ENCODE peak calls at places on chromosomes 13 and 19, in ten cellular contexts. X is GF-D8; L is germinal center; W is activated CD4-positive, alpha-beta T cell treated with anti-CD3 and anti-CD28 coated beads, Interleukin-2, amount 50 U/mL, for 48 hours; T is small intestine; F is NCI-H1105; M is stimulated activated CD4-positive, alpha-beta T cell treated with anti-CD3 and anti-CD28 coated beads, Interleukin-12 subunit alpha, Interleukin-12 subunit beta, amount 100 ng/mL, for 4 hours; V is Right ventricle myocardium superior; I is ACHN; Q is HCT116. B is an unnamed sample.

GRCh38 chr13:53301449-53301848 is 272.8 kb downstream of the OLFM4 start:
- DNase-seq in I (no peak), M (no peak), Q (no peak), V (no peak), F (no peak), L (no peak), X (no peak), W (no peak), T (no peak), B (no peak)

GRCh38 chr13:43737524-43737923 is 49.2 kb downstream of the ENOX1 start:
- DNase-seq in W (no peak), L (no peak), F (no peak), M (no peak), T (no peak), Q (no peak), I (no peak), X (no peak), V (no peak), B (no peak)

GRCh38 chr13:31629085-31629785 is 110.1 kb upstream of the RXFP2 start:
- DNase-seq in X (peak), Q (no peak), W (no peak), I (no peak), T (no peak), L (no peak), F (no peak), V (peak), M (no peak), B (no peak)

GRCh38 chr19:17703823-17704463 is 15.3 kb upstream of the MAP1S start:
- DNase-seq in Q (peak), W (peak), F (no peak), M (peak), V (peak), I (peak), L (peak), T (peak), X (no peak), B (no peak)

GRCh38 chr13:28564030-28564429 is 69.1 kb upstream of the FLT1 start:
- DNase-seq in Q (no peak), F (no peak), M (no peak), L (no peak), X (no peak), I (no peak), T (peak), V (no peak), W (no peak), B (no peak)

GRCh38 chr13:43107780-43108179 is 84.4 kb downstream of the DNAJC15 start:
- DNase-seq in Q (no peak), I (no peak), L (no peak), X (no peak), M (no peak), T (peak), F (no peak), W (no peak), V (no peak), B (no peak)

GRCh38 chr19:15104003-15104402 is 3.2 kb upstream of the SYDE1 start:
- DNase-seq in M (no peak), L (no peak), X (no peak), F (no peak), V (no peak), T (no peak), I (no peak), Q (no peak), W (no peak), B (no peak)

GRCh38 chr13:113926301-113926761 is 47.5 kb downstream of the C13orf46 start:
- DNase-seq in Q (no peak), M (no peak), X (no peak), W (no peak), T (no peak), L (no peak), I (no peak), V (no peak), F (no peak), B (no peak)

GRCh38 chr13:51704399-51705306 is 99.3 kb downstream of the DHRS12 start:
- DNase-seq in M (no peak), V (no peak), F (no peak), L (no peak), I (no peak), X (no peak), Q (no peak), W (no peak), T (no peak), B (no peak)

GRCh38 chr19:10112037-10112751 is 701 bp downstream of the P2RY11 start:
- DNase-seq in X (peak), I (no peak), L (no peak), T (no peak), M (peak), F (no peak), W (peak), Q (no peak), V (no peak), B (no peak)

GRCh38 chr19:39814595-39814994 is 19.4 kb downstream of the DYRK1B start:
- DNase-seq in T (no peak), Q (no peak), X (no peak), F (no peak), I (no peak), W (no peak), V (no peak), M (no peak), L (no peak), B (no peak)

GRCh38 chr13:72229067-72229466 is 362.1 kb upstream of the DACH1 start:
- DNase-seq in X (no peak), I (no peak), L (no peak), F (no peak), W (no peak), M (no peak), Q (no peak), T (no peak), V (no peak), B (no peak)

GRCh38 chr19:6198896-6199239 is 63.4 kb downstream of the ACSBG2 start:
- DNase-seq in I (no peak), V (peak), Q (no peak), F (no peak), L (no peak), W (no peak), X (no peak), M (no peak), T (no peak), B (no peak)

GRCh38 chr13:65872448-65872847 is 1357.7 kb downstream of the PCDH9 start:
- DNase-seq in M (no peak), W (no peak), L (no peak), T (no peak), F (no peak), V (no peak), X (no peak), I (no peak), Q (no peak), B (no peak)

GRCh38 chr13:46035066-46035465 is 17.5 kb downstream of the ZC3H13 start:
- DNase-seq in M (no peak), V (no peak), I (no peak), L (no peak), T (no peak), F (no peak), X (no peak), W (no peak), Q (no peak), B (no peak)

GRCh38 chr13:103168901-103169508 is 102.8 kb upstream of the SLC10A2 start:
- DNase-seq in W (no peak), X (no peak), I (no peak), T (no peak), M (no peak), F (no peak), Q (no peak), V (no peak), L (no peak), B (no peak)

GRCh38 chr13:106568225-106569003 is 477 bp upstream of the ARGLU1 start:
- DNase-seq in F (no peak), M (no peak), Q (peak), T (no peak), V (no peak), I (no peak), L (no peak), W (no peak), X (peak), B (no peak)

GRCh38 chr13:66154981-66155380 is 1075.2 kb downstream of the PCDH9 start:
- DNase-seq in F (no peak), W (no peak), M (no peak), X (peak), L (no peak), T (no peak), V (no peak), Q (no peak), I (no peak), B (no peak)

GRCh38 chr13:50911051-50911690 is 1.6 kb downstream of the RNASEH2B start:
- DNase-seq in W (no peak), I (no peak), L (peak), V (no peak), F (no peak), T (peak), Q (no peak), M (no peak), X (peak), B (no peak)

GRCh38 chr13:67223024-67223423 is 7.1 kb downstream of the PCDH9 start:
- DNase-seq in M (no peak), V (no peak), L (no peak), T (no peak), W (no peak), F (no peak), I (no peak), X (no peak), Q (no peak), B (no peak)

GRCh38 chr19:827710-828321 is at the start of gene AZU1:
- DNase-seq in I (no peak), M (no peak), Q (no peak), V (peak), L (no peak), X (peak), T (no peak), W (no peak), F (no peak), B (no peak)

GRCh38 chr13:77975358-77976042 is 56.9 kb upstream of the EDNRB start:
- DNase-seq in Q (no peak), I (no peak), W (no peak), M (no peak), X (no peak), L (no peak), V (no peak), T (no peak), F (no peak), B (no peak)